ENCODE peak calls at places on chromosome 7, in four cellular contexts. L is mesendoderm, K is IMR-90, A is H9. Z is an unnamed sample.

GRCh38 chr7:131327049-131327625 is 539 bp upstream of the MKLN1 start:
- DNase-seq in A (peak), L (peak), K (peak), Z (no peak)

GRCh38 chr7:119482209-119482608 is 790.8 kb upstream of the KCND2 start:
- DNase-seq in K (no peak), A (peak), L (peak), Z (peak)

GRCh38 chr7:157774495-157774894 is 437.7 kb downstream of the DNAJB6 start:
- DNase-seq in K (no peak), A (no peak), L (no peak), Z (no peak)

GRCh38 chr7:108129018-108129965 is 869 bp downstream of the LAMB4 start:
- DNase-seq in L (no peak), A (no peak), K (no peak), Z (no peak)

GRCh38 chr7:84261509-84261908 is 66.9 kb upstream of the SEMA3A start:
- DNase-seq in A (no peak), L (no peak), K (no peak), Z (no peak)

GRCh38 chr7:77442631-77443420 is 26.7 kb upstream of the GSAP start:
- DNase-seq in L (no peak), K (peak), A (no peak), Z (no peak)

GRCh38 chr7:162583-163297 is 29.6 kb upstream of the FAM20C start:
- DNase-seq in A (no peak), L (peak), K (no peak), Z (no peak)

GRCh38 chr7:44387427-44387826 is 62.0 kb upstream of the CAMK2B start:
- DNase-seq in A (peak), L (no peak), K (no peak), Z (no peak)

GRCh38 chr7:38211940-38212339 is 33.9 kb downstream of the STARD3NL start:
- DNase-seq in A (no peak), K (no peak), L (no peak), Z (no peak)

GRCh38 chr7:43756368-43757072 is 2.0 kb upstream of the BLVRA start:
- DNase-seq in K (peak), L (no peak), A (no peak), Z (no peak)

GRCh38 chr7:116433246-116433645 is 66.3 kb upstream of the CAV2 start:
- DNase-seq in A (no peak), K (no peak), L (no peak), Z (no peak)

GRCh38 chr7:8442295-8442813 is 8.9 kb downstream of the NXPH1 start:
- DNase-seq in K (no peak), L (peak), A (no peak), Z (no peak)

GRCh38 chr7:158372400-158373302 is 215.0 kb downstream of the PTPRN2 start:
- DNase-seq in K (no peak), L (no peak), A (no peak), Z (no peak)

DNA sequence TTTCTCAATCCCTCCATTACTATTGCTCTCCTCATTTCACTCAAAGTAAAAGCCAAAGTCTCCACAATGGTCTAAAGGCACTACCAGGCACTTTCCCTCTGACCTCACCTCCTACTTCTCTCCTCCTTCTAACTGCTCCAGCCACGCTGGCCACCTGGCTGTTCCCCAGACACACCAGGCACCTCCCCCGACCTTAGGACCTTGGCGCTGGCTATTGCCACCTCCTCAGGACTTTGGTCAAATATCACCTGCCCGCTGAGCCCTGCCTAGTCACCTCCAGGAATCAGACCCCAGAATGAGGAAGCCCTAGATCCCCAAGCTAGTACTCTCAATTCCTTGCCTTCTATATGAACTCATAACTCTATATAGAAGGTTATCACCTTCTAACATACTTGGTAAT is 66.2 kb upstream of the STEAP1B start:
- DNase-seq in A (no peak), K (no peak), L (no peak), Z (no peak)
- H2BK120ac ChIP-seq in A (no peak), K (peak), L (no peak), Z (no peak)

GRCh38 chr7:2138146-2138765 is 94.5 kb downstream of the MAD1L1 start:
- DNase-seq in L (no peak), K (no peak), A (no peak), Z (no peak)

GRCh38 chr7:2141656-2142055 is 91.1 kb downstream of the MAD1L1 start:
- DNase-seq in L (no peak), A (no peak), K (no peak), Z (no peak)

GRCh38 chr7:2141011-2141410 is 91.7 kb downstream of the MAD1L1 start:
- DNase-seq in L (no peak), K (no peak), A (no peak), Z (no peak)

GRCh38 chr7:2140216-2140870 is 92.4 kb downstream of the MAD1L1 start:
- DNase-seq in L (no peak), A (no peak), K (no peak), Z (no peak)

DNA sequence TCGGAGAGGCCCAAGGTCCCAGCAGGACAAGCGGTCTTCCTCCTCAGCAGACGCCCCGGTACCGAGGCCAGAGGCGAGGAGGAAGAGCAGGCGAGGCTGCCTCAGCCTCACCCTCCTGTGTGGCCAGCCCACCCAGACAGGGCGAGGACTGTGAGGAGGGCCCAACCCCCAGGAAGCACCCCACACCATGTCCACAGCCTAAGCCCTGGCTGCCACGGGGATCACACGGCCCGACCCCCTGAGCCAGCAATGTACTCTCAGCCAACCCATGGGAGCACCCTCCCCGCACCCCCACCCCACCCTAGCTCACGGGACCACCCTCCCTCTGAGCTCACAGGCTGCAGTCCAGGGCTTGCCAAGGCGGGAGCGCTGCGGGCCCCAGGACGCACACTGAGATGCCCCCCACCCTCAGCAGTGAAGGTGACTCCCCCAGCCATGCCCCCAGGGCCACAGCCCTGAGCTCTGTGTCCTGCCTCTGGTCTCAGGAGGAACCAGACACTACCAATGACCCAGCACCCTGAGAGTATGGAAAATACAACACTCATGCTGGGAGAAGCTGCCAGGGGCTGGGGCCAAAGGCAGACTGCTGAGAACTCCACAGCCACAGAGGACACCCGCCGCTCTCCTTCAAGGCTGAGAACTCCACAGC is 93.6 kb downstream of the MAD1L1 start:
- DNase-seq in A (no peak), L (no peak), K (no peak), Z (no peak)
- H2AK5ac ChIP-seq in A (no peak), L (no peak), K (no peak), Z (no peak)

DNA sequence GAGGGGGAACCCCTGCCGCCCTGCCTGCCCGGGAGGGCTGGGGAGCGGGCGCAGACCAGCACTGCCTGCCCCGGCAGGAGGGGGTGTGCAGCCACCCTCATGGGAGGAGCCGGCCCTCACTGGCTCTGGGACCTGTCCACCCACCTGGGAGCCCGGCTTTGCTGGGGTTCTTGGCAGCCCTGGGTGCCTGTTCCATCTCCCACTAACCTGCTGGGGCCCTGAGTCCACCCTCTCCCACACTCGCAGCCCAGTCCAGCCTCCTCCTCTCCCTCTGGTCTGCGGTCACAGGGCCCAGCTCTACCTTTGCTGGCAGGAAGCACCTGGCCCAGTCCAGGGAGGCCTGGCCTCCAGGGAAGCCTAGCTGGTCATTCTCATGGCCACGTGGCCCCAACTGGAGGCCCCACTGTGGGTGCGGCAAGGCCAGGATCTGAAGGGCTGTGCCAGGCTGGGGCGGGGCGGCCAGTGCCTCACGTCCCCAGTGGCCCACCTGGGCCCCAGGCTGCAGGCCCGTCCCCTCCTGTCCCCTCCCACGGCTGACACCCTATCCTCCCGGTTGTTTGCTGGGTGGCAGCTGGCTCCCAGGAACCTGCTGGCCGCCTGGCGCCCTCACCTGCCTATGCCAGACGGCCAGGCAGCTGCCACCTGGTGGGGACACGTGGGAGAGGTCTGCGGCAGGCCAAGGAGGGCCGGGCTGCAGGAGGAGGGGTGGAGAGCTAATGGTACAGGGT is at the start of gene TMEM184A:
- DNase-seq in L (peak), K (no peak), A (peak), Z (no peak)
- H2BK120ac ChIP-seq in L (no peak), K (peak), A (no peak), Z (peak)

GRCh38 chr7:39670934-39671333 is 47.6 kb downstream of the RALA start:
- DNase-seq in A (no peak), L (no peak), K (no peak), Z (no peak)

GRCh38 chr7:39670052-39670451 is 46.7 kb downstream of the RALA start:
- DNase-seq in K (no peak), L (no peak), A (no peak), Z (no peak)

GRCh38 chr7:39672176-39672575 is 48.8 kb downstream of the RALA start:
- DNase-seq in K (no peak), A (no peak), L (no peak), Z (no peak)

GRCh38 chr7:39673868-39674267 is 50.5 kb downstream of the RALA start:
- DNase-seq in L (no peak), K (no peak), A (no peak), Z (no peak)

GRCh38 chr7:39674391-39674790 is 51.0 kb downstream of the RALA start:
- DNase-seq in K (peak), A (no peak), L (no peak), Z (no peak)
- H2AK5ac ChIP-seq in K (no peak), A (no peak), L (no peak), Z (no peak)

GRCh38 chr7:135666836-135667235 is 4.5 kb downstream of the STMP1 start:
- DNase-seq in L (no peak), K (no peak), A (no peak), Z (no peak)
- H2BK120ac ChIP-seq in L (no peak), K (no peak), A (no peak), Z (no peak)

GRCh38 chr7:104914427-104914826 is 99.6 kb upstream of the KMT2E start:
- DNase-seq in K (no peak), A (no peak), L (no peak), Z (no peak)
- H2AK5ac ChIP-seq in K (no peak), A (no peak), L (no peak), Z (no peak)

GRCh38 chr7:41565655-41566054 is 137.2 kb downstream of the INHBA start:
- DNase-seq in L (no peak), A (no peak), K (no peak), Z (no peak)
- H2BK120ac ChIP-seq in L (no peak), A (no peak), K (no peak), Z (no peak)

GRCh38 chr7:66202380-66202779 is 2.8 kb upstream of the TPST1 start:
- DNase-seq in K (no peak), A (peak), L (no peak), Z (no peak)

GRCh38 chr7:66206909-66207240 is 1.7 kb downstream of the TPST1 start:
- DNase-seq in A (no peak), K (no peak), L (no peak), Z (no peak)

GRCh38 chr7:66204822-66205735 is at the start of gene TPST1:
- DNase-seq in A (peak), L (peak), K (peak), Z (peak)

GRCh38 chr7:66205736-66206080 is 574 bp downstream of the TPST1 start:
- DNase-seq in L (peak), A (peak), K (no peak), Z (no peak)

DNA sequence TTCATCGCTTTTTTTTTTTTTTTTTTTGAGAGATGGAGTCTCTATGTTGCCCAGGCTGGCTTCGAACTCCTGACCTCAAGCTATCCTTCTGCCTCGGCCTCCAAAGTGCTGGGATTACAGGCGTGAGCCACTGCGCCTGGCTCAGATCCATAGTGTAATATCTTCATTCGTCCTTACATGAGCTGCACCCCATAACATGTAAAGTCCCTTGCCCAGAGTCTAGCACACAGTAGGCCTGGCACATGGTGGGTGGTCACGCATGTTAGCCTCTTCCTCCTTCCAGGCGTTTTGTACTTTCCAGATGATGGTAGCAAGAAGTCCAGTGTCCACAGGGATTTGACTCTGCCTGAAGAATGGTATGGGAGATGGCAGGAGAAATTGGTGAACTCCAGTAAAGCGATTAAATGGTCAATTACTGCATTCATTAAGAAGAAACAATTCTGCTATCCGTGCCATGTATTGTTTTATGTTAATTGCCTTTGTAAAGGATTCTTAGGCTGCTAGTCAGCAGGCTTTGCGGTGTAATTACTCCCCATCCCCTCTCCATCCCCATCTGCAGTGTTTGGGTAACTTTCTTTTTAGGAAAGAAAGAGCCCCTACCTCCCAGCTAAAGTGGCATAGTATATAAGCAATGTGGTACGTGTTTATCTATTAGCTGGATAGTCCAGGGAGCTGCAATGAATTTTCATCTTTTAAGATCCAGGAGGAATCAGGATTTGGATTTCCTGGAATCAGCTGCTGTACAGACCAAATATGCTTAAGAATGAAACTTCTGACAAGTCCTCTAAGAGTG is 1.2 kb downstream of the TPST1 start:
- DNase-seq in K (no peak), A (no peak), L (no peak), Z (no peak)
- H2AK5ac ChIP-seq in K (peak), A (no peak), L (no peak), Z (no peak)

DNA sequence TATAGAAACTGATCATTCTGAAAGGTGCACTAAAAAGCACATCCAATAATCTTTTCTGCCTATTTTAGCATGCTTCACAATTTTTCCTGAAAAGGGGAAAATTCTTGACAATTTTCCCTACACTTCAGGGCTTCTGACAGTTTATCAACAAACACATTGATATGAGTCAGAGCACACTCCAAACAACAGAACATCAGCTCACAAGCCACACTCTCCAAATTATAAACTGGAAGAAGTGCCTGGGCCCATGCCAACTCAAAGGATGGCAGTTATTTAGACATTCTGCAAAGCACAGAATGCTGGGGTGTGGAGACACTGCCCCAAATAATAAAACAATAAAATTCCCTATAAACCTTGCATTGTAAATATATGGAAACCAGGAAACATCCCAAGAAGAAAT is 90.8 kb downstream of the ELAPOR2 start:
- DNase-seq in K (no peak), A (no peak), L (no peak), Z (no peak)
- H2BK120ac ChIP-seq in K (no peak), A (no peak), L (no peak), Z (no peak)

Z was measured in neuronal stem cell.